ENCODE peak calls at places on chromosomes 6 and 20, in four cellular contexts. B, I, O and E are unnamed samples.

GRCh38 chr6:130760006-130760405 is 67.2 kb upstream of the SMLR1 start:
- DNase-seq in B (no peak), I (peak), O (no peak), E (peak)

GRCh38 chr6:36660771-36661471 is 17.6 kb upstream of the CDKN1A start:
- DNase-seq in B (no peak), I (no peak), O (peak), E (peak)

GRCh38 chr6:56299916-56300315 is 52.5 kb upstream of the COL21A1 start:
- DNase-seq in B (no peak), I (no peak), O (no peak), E (no peak)

GRCh38 chr20:57476073-57476526 is 48.8 kb downstream of the CTCFL start:
- DNase-seq in B (no peak), I (no peak), O (no peak), E (peak)

GRCh38 chr20:37781626-37782025 is 87.8 kb downstream of the CTNNBL1 start:
- DNase-seq in B (no peak), I (no peak), O (no peak), E (no peak)

GRCh38 chr6:88596801-88597200 is 366.6 kb downstream of the RNGTT start:
- DNase-seq in B (no peak), I (no peak), O (no peak), E (no peak)

GRCh38 chr6:114218831-114219230 is 124.0 kb downstream of the HS3ST5 start:
- DNase-seq in B (no peak), I (no peak), O (no peak), E (no peak)

GRCh38 chr6:144543006-144543871 is 258.1 kb downstream of the UTRN start:
- DNase-seq in B (no peak), I (no peak), O (no peak), E (no peak)

GRCh38 chr6:53961679-53962370 is 149.4 kb upstream of the MLIP start:
- DNase-seq in B (no peak), I (no peak), O (no peak), E (peak)

GRCh38 chr20:63344151-63344470 is 17.0 kb downstream of the CHRNA4 start:
- DNase-seq in B (no peak), I (no peak), O (no peak), E (no peak)

GRCh38 chr20:58719258-58719657 is 26.7 kb downstream of the NPEPL1 start:
- DNase-seq in B (no peak), I (no peak), O (no peak), E (peak)

GRCh38 chr6:88730602-88731001 is 232.8 kb downstream of the RNGTT start:
- DNase-seq in B (peak), I (no peak), O (no peak), E (peak)

GRCh38 chr6:79589701-79590100 is 41.4 kb upstream of the SH3BGRL2 start:
- DNase-seq in B (no peak), I (no peak), O (no peak), E (no peak)

GRCh38 chr20:57772349-57772964 is 62.6 kb upstream of the PMEPA1 start:
- DNase-seq in B (peak), I (no peak), O (no peak), E (peak)

GRCh38 chr6:129567374-129567773 is 142.6 kb downstream of the ARHGAP18 start:
- DNase-seq in B (no peak), I (peak), O (peak), E (peak)

GRCh38 chr20:45630366-45630765 is 718 bp downstream of the WFDC9 start:
- DNase-seq in B (no peak), I (no peak), O (no peak), E (no peak)

GRCh38 chr6:37636801-37637561 is 60.7 kb downstream of the MDGA1 start:
- DNase-seq in B (no peak), I (no peak), O (no peak), E (no peak)

GRCh38 chr6:119871520-119871919 is 522.0 kb upstream of the MAN1A1 start:
- DNase-seq in B (no peak), I (no peak), O (no peak), E (no peak)

GRCh38 chr6:119261944-119262284 is 87.6 kb downstream of the MAN1A1 start:
- DNase-seq in B (no peak), I (peak), O (no peak), E (no peak)

GRCh38 chr6:156731436-156731835 is 45.7 kb upstream of the ARID1B start:
- DNase-seq in B (no peak), I (no peak), O (no peak), E (no peak)

GRCh38 chr6:75300206-75300605 is 15.6 kb upstream of the TMEM30A start:
- DNase-seq in B (no peak), I (no peak), O (no peak), E (no peak)

GRCh38 chr6:1792989-1793388 is 183.3 kb downstream of the FOXC1 start:
- DNase-seq in B (peak), I (peak), O (no peak), E (peak)

GRCh38 chr20:46011631-46012482 is 3.1 kb downstream of the MMP9 start:
- DNase-seq in B (peak), I (peak), O (peak), E (peak)

GRCh38 chr20:58829531-58829941 is 21.2 kb downstream of the GNAS-AS1 start:
- DNase-seq in B (no peak), I (no peak), O (no peak), E (no peak)

GRCh38 chr6:150544793-150545192 is 54.9 kb upstream of the PLEKHG1 start:
- DNase-seq in B (no peak), I (no peak), O (no peak), E (no peak)

GRCh38 chr6:36025260-36025931 is 955 bp upstream of the SLC26A8 start:
- DNase-seq in B (no peak), I (no peak), O (peak), E (no peak)

GRCh38 chr20:655730-656624 is 3.0 kb upstream of the SRXN1 start:
- DNase-seq in B (no peak), I (no peak), O (no peak), E (no peak)

GRCh38 chr20:40978761-40979160 is 49.9 kb upstream of the TOP1 start:
- DNase-seq in B (no peak), I (no peak), O (no peak), E (no peak)

GRCh38 chr6:125636671-125637070 is 112.8 kb upstream of the HEY2 start:
- DNase-seq in B (no peak), I (no peak), O (no peak), E (no peak)

GRCh38 chr6:23306251-23306950 is 737.0 kb downstream of the HDGFL1 start:
- DNase-seq in B (no peak), I (no peak), O (no peak), E (no peak)
- TF ChIP-seq NR3C1 in B (no peak), I (no peak), O (no peak), E (no peak)

GRCh38 chr20:53643031-53643832 is 49.6 kb upstream of the ZNF217 start:
- DNase-seq in B (peak), I (no peak), O (peak), E (no peak)
- TF ChIP-seq NR3C1 in B (no peak), I (no peak), O (no peak), E (no peak)

DNA sequence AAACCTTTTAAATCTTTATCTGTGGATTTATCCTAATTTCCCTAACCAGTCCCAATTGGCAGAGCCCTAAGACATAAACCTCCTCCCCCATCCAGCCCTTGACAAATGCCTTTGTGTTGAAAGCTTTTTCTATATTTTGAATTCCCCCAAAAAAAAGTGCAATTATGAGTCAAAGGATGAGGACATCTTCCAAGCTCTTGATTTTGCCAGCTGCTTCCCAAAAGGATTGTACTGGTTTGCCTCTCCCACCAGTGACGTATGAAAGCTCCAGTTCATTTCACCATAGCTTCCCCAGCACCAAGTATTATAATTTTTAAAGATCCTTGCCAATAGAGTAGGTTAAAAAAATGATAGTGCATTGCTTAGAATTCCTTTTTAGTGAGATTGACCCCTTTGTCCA is 39.0 kb downstream of the SIRPA start:
- DNase-seq in B (no peak), I (no peak), O (no peak), E (no peak)
- TF ChIP-seq NR3C1 in B (no peak), I (no peak), O (no peak), E (no peak)

GRCh38 chr6:115969930-115970273 is 90.8 kb downstream of the FRK start:
- DNase-seq in B (no peak), I (no peak), O (no peak), E (no peak)
- TF ChIP-seq NR3C1 in B (no peak), I (no peak), O (no peak), E (no peak)

DNA sequence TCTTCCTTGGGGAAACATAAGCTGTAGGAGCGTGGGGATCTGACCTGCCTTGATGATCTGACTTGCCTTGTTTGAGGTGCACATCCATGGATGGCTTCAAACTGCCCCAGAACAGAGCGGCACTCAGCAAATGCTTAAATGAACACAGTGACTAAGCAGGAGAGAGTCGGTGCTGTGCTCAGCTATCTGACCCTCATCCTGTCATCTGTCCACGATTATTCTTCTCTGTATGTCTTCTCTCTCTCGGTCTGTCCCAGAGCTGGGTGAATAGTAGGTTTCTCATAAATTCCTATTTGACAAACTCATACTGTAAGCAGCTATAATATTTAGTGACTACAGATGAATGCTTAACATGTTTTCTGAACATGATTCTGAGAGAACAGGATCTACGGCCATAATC is 37.3 kb downstream of the TRAM2 start:
- DNase-seq in B (no peak), I (no peak), O (no peak), E (no peak)
- TF ChIP-seq NR3C1 in B (no peak), I (no peak), O (no peak), E (no peak)

GRCh38 chr6:50455029-50455428 is 258.3 kb upstream of the TFAP2D start:
- DNase-seq in B (no peak), I (no peak), O (no peak), E (no peak)
- TF ChIP-seq NR3C1 in B (no peak), I (no peak), O (no peak), E (no peak)

GRCh38 chr6:108768792-108769524 is 79.3 kb upstream of the ARMC2 start:
- DNase-seq in B (no peak), I (no peak), O (no peak), E (no peak)
- TF ChIP-seq NR3C1 in B (no peak), I (no peak), O (no peak), E (no peak)